ENCODE peak calls at places on chromosome 21, in six cellular contexts. A is DND-41, J is psoas muscle, T is heart right ventricle, P is tibial artery, K is fibroblast of lung. R is an unnamed sample. For H3K4me1, the result is how much of the 10 kb centered on the place peaks cover.

GRCh38 chr21:39932335-39932734 is 65.1 kb downstream of the PCP4 start:
- DNase-seq in A (no peak), J (no peak), T (no peak), P (no peak), K (no peak), R (no peak)

GRCh38 chr21:45876381-45877159 is 105.0 kb upstream of the COL6A1 start:
- DNase-seq in A (no peak), J (no peak), T (no peak), P (no peak), K (peak), R (peak)

GRCh38 chr21:40586575-40586974 is 260.4 kb downstream of the DSCAM start:
- DNase-seq in A (no peak), J (no peak), T (no peak), P (no peak), K (no peak), R (no peak)

GRCh38 chr21:33028759-33029511 is 3.2 kb downstream of the OLIG2 start:
- DNase-seq in A (no peak), J (no peak), T (no peak), P (no peak), K (no peak), R (no peak)

GRCh38 chr21:15282666-15283065 is 217.9 kb upstream of the NRIP1 start:
- DNase-seq in A (no peak), J (no peak), T (no peak), P (no peak), K (no peak), R (no peak)

GRCh38 chr21:16137106-16137505 is 407.3 kb downstream of the USP25 start:
- DNase-seq in A (no peak), J (no peak), T (no peak), P (no peak), K (no peak), R (no peak)

GRCh38 chr21:26686278-26686677 is 113.2 kb upstream of the CYYR1 start:
- DNase-seq in A (peak), J (no peak), T (no peak), P (no peak), K (peak), R (peak)

GRCh38 chr21:25936776-25937175 is 202.0 kb downstream of the GABPA start:
- DNase-seq in A (no peak), J (no peak), T (no peak), P (no peak), K (peak), R (no peak)

GRCh38 chr21:37530901-37531351 is 164.4 kb downstream of the DYRK1A start:
- DNase-seq in A (no peak), J (no peak), T (no peak), P (no peak), K (no peak), R (no peak)

GRCh38 chr21:28883931-28884330 is 108.7 kb downstream of the LTN1 start:
- DNase-seq in A (no peak), J (no peak), T (no peak), P (no peak), K (no peak), R (no peak)

GRCh38 chr21:27291006-27291405 is 324.1 kb upstream of the ADAMTS5 start:
- DNase-seq in A (no peak), J (no peak), T (no peak), P (no peak), K (no peak), R (no peak)

GRCh38 chr21:32813265-32813903 is 41.8 kb upstream of the PAXBP1 start:
- DNase-seq in A (no peak), J (no peak), T (no peak), P (no peak), K (no peak), R (no peak)

GRCh38 chr21:16046625-16047340 is 317.0 kb downstream of the USP25 start:
- DNase-seq in A (no peak), J (no peak), T (no peak), P (no peak), K (peak), R (no peak)

GRCh38 chr21:33109574-33110339 is 39.8 kb downstream of the OLIG1 start:
- DNase-seq in A (peak), J (no peak), T (no peak), P (no peak), K (no peak), R (no peak)

GRCh38 chr21:32412162-32412997 is at the start of gene EVA1C:
- DNase-seq in A (no peak), J (peak), T (peak), P (peak), K (peak), R (peak)

GRCh38 chr21:32626633-32627196 is 14.5 kb upstream of the CFAP298 start:
- DNase-seq in A (no peak), J (no peak), T (no peak), P (no peak), K (peak), R (no peak)

GRCh38 chr21:27693376-27693775 is 726.5 kb upstream of the ADAMTS5 start:
- DNase-seq in A (no peak), J (no peak), T (no peak), P (no peak), K (peak), R (no peak)

GRCh38 chr21:45496968-45497845 is 45.0 kb downstream of the SLC19A1 start:
- DNase-seq in A (no peak), J (peak), T (peak), P (no peak), K (no peak), R (no peak)

GRCh38 chr21:37631319-37632117 is 264.9 kb downstream of the DYRK1A start:
- DNase-seq in A (no peak), J (no peak), T (no peak), P (no peak), K (no peak), R (no peak)

GRCh38 chr21:21383126-21383525 is 384.9 kb downstream of the NCAM2 start:
- DNase-seq in A (no peak), J (no peak), T (no peak), P (no peak), K (peak), R (no peak)

GRCh38 chr21:32096411-32096810 is 182.4 kb downstream of the MIS18A start:
- DNase-seq in A (peak), J (no peak), T (peak), P (no peak), K (no peak), R (no peak)

GRCh38 chr21:14766241-14766640 is 220.1 kb upstream of the SAMSN1 start:
- DNase-seq in A (no peak), J (no peak), T (no peak), P (no peak), K (no peak), R (no peak)

DNA sequence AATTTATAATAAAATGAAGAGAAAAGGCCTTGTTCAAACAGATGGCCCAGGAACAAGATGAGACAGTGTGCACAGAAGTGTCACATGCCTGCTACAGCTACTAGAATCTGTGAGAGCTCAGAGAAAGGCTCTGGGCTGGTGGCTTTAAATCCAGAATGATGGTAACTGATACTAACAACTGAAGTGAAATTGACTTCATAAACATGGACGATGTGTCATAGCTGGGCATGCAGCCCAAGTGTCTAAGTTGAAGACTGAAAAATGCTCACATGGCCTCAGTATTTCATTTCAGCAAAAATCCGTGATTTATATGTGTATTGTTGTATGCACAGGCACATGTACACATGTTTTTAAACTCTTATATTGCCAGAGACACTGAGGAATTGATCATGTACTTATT is 208.3 kb upstream of the RUNX1 start:
- DNase-seq in A (no peak), J (peak), T (peak), P (peak), K (peak), R (no peak)
- H3K4me1 ChIP-seq in A (under half), J (half or more), T (under half), P (under half), K (under half), R (under half)

DNA sequence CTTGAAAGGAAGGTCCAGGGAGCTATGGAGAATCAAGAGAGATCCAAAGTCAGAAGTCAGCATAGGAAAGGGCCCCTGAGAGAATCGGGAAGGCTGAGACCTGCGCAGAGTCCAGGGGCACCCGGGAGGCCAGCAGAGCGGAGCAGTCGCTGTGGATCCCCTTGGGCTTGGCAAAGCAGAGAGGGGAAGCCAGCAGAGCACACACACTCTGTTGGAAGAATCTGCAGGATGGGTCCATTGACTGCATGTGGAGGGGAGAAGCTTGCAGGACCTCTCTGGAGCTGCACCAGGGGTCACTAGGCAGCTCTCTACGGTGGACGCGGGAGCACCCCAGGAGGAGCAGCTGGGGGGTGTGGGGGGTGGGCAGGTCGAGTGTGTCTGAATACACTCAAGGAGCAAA is 6.4 kb downstream of the RIPK4 start:
- DNase-seq in A (no peak), J (no peak), T (no peak), P (no peak), K (no peak), R (no peak)
- H3K4me1 ChIP-seq in A (half or more), J (under half), T (under half), P (under half), K (under half), R (under half)

GRCh38 chr21:44428281-44428942 is 26.9 kb upstream of the LRRC3 start:
- DNase-seq in A (no peak), J (no peak), T (no peak), P (peak), K (no peak), R (peak)
- H3K4me1 ChIP-seq in A (under half), J (under half), T (under half), P (under half), K (under half), R (under half)

GRCh38 chr21:38807987-38808386 is 2.3 kb downstream of the ETS2 start:
- DNase-seq in A (no peak), J (no peak), T (no peak), P (no peak), K (peak), R (no peak)
- H3K4me1 ChIP-seq in A (half or more), J (under half), T (under half), P (under half), K (under half), R (under half)

R was measured in CD8-positive, alpha-beta memory T cell.